ENCODE peak calls at places on chromosomes 4 and X, in seven cellular contexts. N is transverse colon; H is chondrocyte; Y is colonic mucosa; S is CD4-positive, alpha-beta T cell; J is fibroblast of mammary gland; F is brain microvascular endothelial cell. T is an unnamed sample.

GRCh38 chr4:1862055-1862911 is 6.3 kb upstream of the LETM1 start:
- DNase-seq in N (no peak), H (no peak), Y (no peak), S (no peak), J (no peak), F (no peak), T (no peak)

GRCh38 chr4:72779256-72779655 is 210.2 kb upstream of the ADAMTS3 start:
- DNase-seq in N (no peak), H (no peak), Y (no peak), S (no peak), J (peak; percentile 51), F (no peak), T (no peak)

GRCh38 chrX:101485212-101486064 is at the start of gene ARMCX4:
- DNase-seq in N (peak; percentile 18), H (no peak), Y (no peak), S (peak; percentile 17), J (peak; percentile 56), F (peak; percentile 42), T (no peak)

GRCh38 chr4:142265536-142265935 is 580.6 kb downstream of the INPP4B start:
- DNase-seq in N (no peak), H (no peak), Y (no peak), S (no peak), J (peak; percentile 81), F (peak; percentile 47), T (no peak)

GRCh38 chrX:85851418-85851817 is 195.9 kb downstream of the CHM start:
- DNase-seq in N (peak; percentile 26), H (no peak), Y (peak; percentile 25), S (no peak), J (peak; percentile 5), F (no peak), T (no peak)

GRCh38 chrX:103404225-103405008 is 28.1 kb downstream of the BEX3 start:
- DNase-seq in N (peak; percentile 62), H (no peak), Y (peak; percentile 62), S (no peak), J (peak; percentile 88), F (peak; percentile 87), T (no peak)

GRCh38 chr4:3391422-3391821 is 50.3 kb upstream of the HGFAC start:
- DNase-seq in N (no peak), H (no peak), Y (no peak), S (no peak), J (no peak), F (no peak), T (no peak)

GRCh38 chr4:123250843-123251242 is 145.8 kb upstream of the SPRY1 start:
- DNase-seq in N (no peak), H (no peak), Y (no peak), S (no peak), J (peak; percentile 30), F (peak; percentile 28), T (no peak)

GRCh38 chrX:12922600-12922919 is 16.1 kb downstream of the TLR8 start:
- DNase-seq in N (no peak), H (no peak), Y (no peak), S (no peak), J (no peak), F (no peak), T (no peak)

GRCh38 chrX:3435057-3435456 is 88.6 kb upstream of the MXRA5 start:
- DNase-seq in N (no peak), H (no peak), Y (no peak), S (no peak), J (no peak), F (no peak), T (no peak)

GRCh38 chr4:142110136-142110535 is 473.8 kb downstream of the IL15 start:
- DNase-seq in N (no peak), H (no peak), Y (no peak), S (no peak), J (no peak), F (no peak), T (no peak)

GRCh38 chrX:118594697-118595420 is 99.2 kb downstream of the DOCK11 start:
- DNase-seq in N (no peak), H (no peak), Y (no peak), S (no peak), J (no peak), F (no peak), T (no peak)

GRCh38 chr4:167721574-167721973 is 370.8 kb upstream of the ANXA10 start:
- DNase-seq in N (no peak), H (no peak), Y (no peak), S (no peak), J (no peak), F (peak; percentile 2), T (no peak)

GRCh38 chrX:154026136-154026806 is 6.6 kb upstream of the IRAK1 start:
- DNase-seq in N (no peak), H (no peak), Y (no peak), S (no peak), J (peak; percentile 40), F (no peak), T (no peak)

GRCh38 chr4:108690738-108691137 is 40.3 kb downstream of the OSTC start:
- DNase-seq in N (no peak), H (no peak), Y (no peak), S (no peak), J (peak; percentile 43), F (no peak), T (no peak)

GRCh38 chr4:139655116-139655515 is 10.5 kb upstream of the MGST2 start:
- DNase-seq in N (no peak), H (no peak), Y (no peak), S (no peak), J (peak; percentile 62), F (peak; percentile 31), T (no peak)

GRCh38 chrX:146907391-146908240 is 93.1 kb upstream of the CXorf51A start:
- DNase-seq in N (no peak), H (peak; percentile 58), Y (no peak), S (no peak), J (peak; percentile 0), F (no peak), T (no peak)

GRCh38 chr4:24801136-24801855 is 5.9 kb downstream of the SOD3 start:
- DNase-seq in N (no peak), H (no peak), Y (no peak), S (no peak), J (no peak), F (no peak), T (no peak)

GRCh38 chr4:43399726-43400125 is 507.2 kb downstream of the GRXCR1 start:
- DNase-seq in N (no peak), H (no peak), Y (no peak), S (no peak), J (no peak), F (no peak), T (no peak)

GRCh38 chrX:133235830-133236229 is 17.7 kb upstream of the TFDP3 start:
- DNase-seq in N (no peak), H (no peak), Y (no peak), S (no peak), J (no peak), F (no peak), T (no peak)

GRCh38 chr4:157076578-157076947 is 613 bp downstream of the GLRB start:
- DNase-seq in N (no peak), H (no peak), Y (no peak), S (no peak), J (no peak), F (no peak), T (no peak)

GRCh38 chrX:41293269-41293668 is 40.7 kb upstream of the DDX3X start:
- DNase-seq in N (no peak), H (no peak), Y (no peak), S (no peak), J (no peak), F (no peak), T (no peak)

GRCh38 chr4:177546745-177547144 is 104.5 kb upstream of the AGA start:
- DNase-seq in N (no peak), H (no peak), Y (no peak), S (no peak), J (peak; percentile 12), F (no peak), T (no peak)
- TF ChIP-seq CTCF in N (no peak), H (peak; percentile 46), Y (no peak), S (no peak), J (peak; percentile 19), F (no peak), T (peak; percentile 23)

GRCh38 chr4:78612398-78613005 is 60.9 kb downstream of the ANXA3 start:
- DNase-seq in N (peak; percentile 26), H (no peak), Y (peak; percentile 42), S (no peak), J (peak; percentile 69), F (peak; percentile 46), T (peak; percentile 0)
- TF ChIP-seq CTCF in N (peak; percentile 56), H (peak; percentile 87), Y (peak; percentile 62), S (peak; percentile 49), J (peak; percentile 74), F (peak; percentile 65), T (peak; percentile 84)

GRCh38 chr4:121675715-121676114 is 21.1 kb downstream of the ANXA5 start:
- DNase-seq in N (no peak), H (no peak), Y (no peak), S (no peak), J (peak; percentile 27), F (peak; percentile 32), T (no peak)
- TF ChIP-seq CTCF in N (no peak), H (peak; percentile 58), Y (no peak), S (no peak), J (peak; percentile 24), F (peak; percentile 61), T (no peak)

GRCh38 chrX:48891402-48892288 is 5.9 kb downstream of the TIMM17B start:
- DNase-seq in N (peak; percentile 92), H (no peak), Y (peak; percentile 91), S (peak; percentile 52), J (peak; percentile 78), F (peak; percentile 72), T (peak; percentile 45)
- TF ChIP-seq CTCF in N (peak; percentile 43), H (peak; percentile 74), Y (peak; percentile 26), S (peak; percentile 40), J (peak; percentile 33), F (peak; percentile 66), T (peak; percentile 31)

DNA sequence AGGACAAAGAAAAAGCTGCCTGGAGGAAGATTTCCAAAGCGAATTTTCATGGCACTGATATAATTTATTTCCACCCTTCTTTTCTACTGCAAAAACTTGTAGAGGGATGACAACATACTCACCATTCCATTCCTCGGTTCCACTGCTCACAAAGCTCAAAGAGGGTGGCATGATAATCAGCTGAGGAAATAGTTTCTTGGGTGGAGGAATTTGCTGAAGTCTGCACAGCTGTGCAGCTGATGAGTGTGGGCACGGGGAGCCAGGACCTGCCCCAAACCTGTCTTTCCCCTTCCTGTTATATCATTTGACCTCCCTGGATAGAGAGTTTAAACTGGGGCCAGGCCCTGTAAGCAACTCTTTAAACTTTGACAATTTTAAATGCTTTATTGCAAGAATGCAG is 160.6 kb downstream of the PACRGL start:
- DNase-seq in N (no peak), H (no peak), Y (no peak), S (no peak), J (no peak), F (no peak), T (no peak)
- TF ChIP-seq CTCF in N (no peak), H (no peak), Y (no peak), S (no peak), J (no peak), F (no peak), T (no peak)